ENCODE peak calls at places on chromosomes 4 and X, in seven cellular contexts. Z is AG04450; P is fibroblast of lung; I is AML-193; V is fibroblast of gingiva; L is effector memory CD4-positive, alpha-beta T cell; M is omental fat pad. Q is an unnamed sample.

GRCh38 chr4:158111241-158111640 is 61.6 kb downstream of the GASK1B start:
- DNase-seq in Z (no peak), P (peak), I (no peak), V (no peak), L (no peak), M (no peak), Q (no peak)

GRCh38 chr4:608236-608635 is 17.1 kb upstream of the PDE6B start:
- DNase-seq in Z (no peak), P (no peak), I (no peak), V (no peak), L (no peak), M (no peak), Q (no peak)

GRCh38 chr4:156948738-156949137 is 22.9 kb downstream of the PDGFC start:
- DNase-seq in Z (no peak), P (no peak), I (no peak), V (no peak), L (no peak), M (no peak), Q (no peak)

GRCh38 chr4:57926311-57926710 is 816.1 kb upstream of the IGFBP7 start:
- DNase-seq in Z (no peak), P (no peak), I (no peak), V (no peak), L (no peak), M (no peak), Q (no peak)

GRCh38 chr4:6591305-6591704 is 16.3 kb downstream of the MAN2B2 start:
- DNase-seq in Z (no peak), P (no peak), I (no peak), V (no peak), L (no peak), M (no peak), Q (no peak)

GRCh38 chr4:29051381-29051965 is 1668.7 kb upstream of the PCDH7 start:
- DNase-seq in Z (no peak), P (peak), I (peak), V (no peak), L (no peak), M (no peak), Q (no peak)

GRCh38 chrX:40173662-40174593 is 76.2 kb upstream of the BCOR start:
- DNase-seq in Z (no peak), P (no peak), I (no peak), V (no peak), L (peak), M (no peak), Q (no peak)

GRCh38 chr4:153495480-153496206 is 29.5 kb downstream of the TMEM131L start:
- DNase-seq in Z (no peak), P (no peak), I (no peak), V (no peak), L (no peak), M (no peak), Q (no peak)

GRCh38 chrX:23304881-23305280 is 29.8 kb upstream of the PTCHD1 start:
- DNase-seq in Z (no peak), P (no peak), I (no peak), V (no peak), L (no peak), M (no peak), Q (no peak)

GRCh38 chrX:121179972-121180371 is 132.6 kb downstream of the GLUD2 start:
- DNase-seq in Z (no peak), P (no peak), I (no peak), V (no peak), L (no peak), M (no peak), Q (no peak)

GRCh38 chrX:9222299-9222698 is 188.4 kb upstream of the FAM9B start:
- DNase-seq in Z (no peak), P (no peak), I (no peak), V (no peak), L (no peak), M (no peak), Q (no peak)

GRCh38 chr4:11698846-11699590 is 270.3 kb upstream of the HS3ST1 start:
- DNase-seq in Z (no peak), P (peak), I (no peak), V (no peak), L (no peak), M (no peak), Q (no peak)

GRCh38 chr4:178205826-178206225 is 763.6 kb upstream of the AGA start:
- DNase-seq in Z (no peak), P (no peak), I (no peak), V (no peak), L (no peak), M (no peak), Q (no peak)

GRCh38 chr4:112279025-112279881 is 6.5 kb downstream of the TIFA start:
- DNase-seq in Z (no peak), P (peak), I (peak), V (no peak), L (no peak), M (no peak), Q (no peak)